ENCODE peak calls at places on chromosomes 2 and 18, in nine cellular contexts. X, V, I, T, L, W, B, F and G are unnamed samples. For H3K36me3, the result is how much of the 10 kb centered on the place peaks cover.

GRCh38 chr18:12849548-12849947 is 34.5 kb downstream of the PTPN2 start:
- DNase-seq in L (no peak), F (no peak), I (no peak), V (no peak), W (no peak), B (no peak), T (no peak), X (no peak), G (peak)

GRCh38 chr2:240946046-240946445 is 39.9 kb downstream of the CROCC2 start:
- DNase-seq in B (no peak), W (no peak), L (no peak), V (no peak), T (no peak), F (no peak), X (no peak), I (peak), G (no peak)

GRCh38 chr2:223688094-223688835 is 86.1 kb upstream of the SCG2 start:
- DNase-seq in I (no peak), F (no peak), L (peak), X (no peak), V (no peak), W (no peak), B (no peak), T (peak), G (no peak)

GRCh38 chr2:179751184-179751809 is 110.1 kb downstream of the ZNF385B start:
- DNase-seq in X (no peak), F (peak), I (no peak), B (peak), W (no peak), V (no peak), L (no peak), T (peak), G (peak)

GRCh38 chr18:63550068-63550467 is 7.9 kb downstream of the SERPINB12 start:
- DNase-seq in T (no peak), B (no peak), V (no peak), X (no peak), L (no peak), W (no peak), F (no peak), I (no peak), G (no peak)

GRCh38 chr2:238635637-238636036 is 208.9 kb downstream of the ASB1 start:
- DNase-seq in F (peak), L (no peak), B (no peak), W (no peak), X (no peak), V (no peak), I (no peak), T (no peak), G (no peak)

GRCh38 chr2:57376985-57377384 is 669.6 kb upstream of the VRK2 start:
- DNase-seq in W (no peak), L (no peak), T (peak), X (no peak), B (no peak), F (no peak), V (no peak), I (no peak), G (no peak)

GRCh38 chr2:215429424-215429823 is 6.4 kb downstream of the FN1 start:
- DNase-seq in L (no peak), F (peak), T (no peak), B (no peak), X (no peak), V (no peak), W (no peak), I (no peak), G (no peak)

GRCh38 chr18:29154758-29155725 is 978.1 kb upstream of the CDH2 start:
- DNase-seq in L (no peak), B (no peak), X (no peak), W (no peak), T (no peak), I (no peak), F (peak), V (no peak), G (no peak)

GRCh38 chr18:25289040-25289631 is 62.8 kb downstream of the ZNF521 start:
- DNase-seq in L (no peak), I (no peak), V (no peak), T (no peak), B (no peak), F (peak), X (no peak), W (no peak), G (no peak)

GRCh38 chr2:219451626-219452360 is 17.1 kb downstream of the SPEG start:
- DNase-seq in I (no peak), B (no peak), T (no peak), L (peak), W (no peak), X (peak), V (no peak), F (peak), G (no peak)

GRCh38 chr2:669323-669722 is 7.9 kb downstream of the TMEM18 start:
- DNase-seq in T (no peak), V (no peak), L (no peak), F (peak), X (no peak), I (no peak), B (no peak), W (no peak), G (no peak)
- H3K36me3 ChIP-seq in T (under half), V (under half), L (under half), F (under half), X (half or more), I (half or more), B (half or more), W (under half), G (under half)

DNA sequence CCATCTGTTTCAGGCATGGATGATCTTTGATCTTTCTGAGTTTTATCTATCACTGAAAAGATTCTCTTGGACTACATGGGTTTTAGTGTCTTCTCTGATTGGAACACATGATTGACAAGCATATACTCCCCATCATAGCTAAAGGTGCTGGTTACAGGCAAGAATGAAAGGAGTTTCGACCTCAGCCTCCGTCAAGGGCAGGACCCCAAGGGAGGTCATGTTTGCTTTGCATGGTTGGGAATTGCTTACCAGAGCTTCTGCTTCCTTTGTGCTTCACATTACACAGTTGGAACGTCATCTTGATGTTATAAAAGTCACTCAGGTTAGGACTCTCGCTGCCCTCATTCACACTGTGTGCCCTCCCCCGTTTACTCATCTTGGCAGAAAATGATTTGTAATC is 287.7 kb downstream of the PIK3C3 start:
- DNase-seq in W (no peak), L (no peak), V (no peak), B (no peak), T (no peak), X (no peak), F (no peak), I (no peak), G (peak)
- H3K36me3 ChIP-seq in W (under half), L (under half), V (under half), B (under half), T (under half), X (under half), F (under half), I (under half), G (under half)

GRCh38 chr2:85785027-85785822 is 31.4 kb downstream of the ATOH8 start:
- DNase-seq in B (no peak), W (no peak), X (no peak), I (peak), F (peak), V (no peak), T (peak), L (no peak), G (no peak)

GRCh38 chr2:85786444-85786843 is 32.7 kb downstream of the ATOH8 start:
- DNase-seq in V (no peak), B (no peak), W (no peak), F (no peak), L (no peak), X (no peak), T (no peak), I (peak), G (no peak)

GRCh38 chr2:85783796-85784195 is 30.0 kb downstream of the ATOH8 start:
- DNase-seq in B (no peak), F (no peak), I (peak), X (no peak), V (no peak), L (no peak), W (no peak), T (no peak), G (no peak)

GRCh38 chr2:85785871-85786270 is 32.1 kb downstream of the ATOH8 start:
- DNase-seq in W (no peak), V (no peak), L (no peak), I (peak), T (no peak), B (no peak), X (no peak), F (no peak), G (no peak)

DNA sequence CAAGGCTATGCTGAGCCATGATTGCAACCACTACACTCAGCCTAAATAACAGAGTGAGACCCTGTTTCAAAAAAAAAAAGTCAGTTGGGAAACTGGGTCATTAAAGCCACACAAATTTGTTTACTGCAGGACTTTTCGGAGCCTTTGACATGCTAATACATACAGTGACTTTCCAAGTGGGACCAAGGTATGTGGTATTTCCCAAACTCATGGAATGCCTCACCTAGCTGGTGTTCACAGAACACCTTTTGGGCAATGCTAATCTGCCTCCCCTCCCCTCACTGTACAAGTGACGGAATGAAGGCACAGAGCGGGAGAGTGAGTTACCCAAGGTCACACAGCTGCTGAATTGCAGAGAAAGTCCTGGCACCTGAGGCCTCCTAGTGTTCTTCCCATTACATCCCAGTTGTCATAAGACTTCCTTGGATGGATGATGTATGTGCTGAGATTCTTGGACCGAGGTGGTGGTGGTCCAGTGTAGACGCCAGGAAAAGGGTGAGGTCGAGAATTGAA is 30.7 kb downstream of the ATOH8 start:
- DNase-seq in W (no peak), F (no peak), X (no peak), V (no peak), L (no peak), I (no peak), B (no peak), T (no peak), G (no peak)
- H3K36me3 ChIP-seq in W (under half), F (under half), X (under half), V (under half), L (under half), I (under half), B (under half), T (under half), G (under half)

GRCh38 chr2:135093685-135094340 is 41.7 kb downstream of the RAB3GAP1 start:
- DNase-seq in V (no peak), B (no peak), F (no peak), T (no peak), W (no peak), L (no peak), I (no peak), X (no peak), G (no peak)
- H3K36me3 ChIP-seq in V (under half), B (half or more), F (under half), T (under half), W (under half), L (under half), I (under half), X (under half), G (under half)

GRCh38 chr2:232772540-232772939 is 3.8 kb downstream of the KCNJ13 start:
- DNase-seq in W (no peak), T (no peak), I (no peak), X (no peak), L (no peak), F (no peak), B (peak), V (peak), G (no peak)
- H3K36me3 ChIP-seq in W (under half), T (under half), I (under half), X (under half), L (under half), F (under half), B (under half), V (under half), G (under half)

GRCh38 chr18:76878426-76878825 is 56.1 kb downstream of the ZNF236 start:
- DNase-seq in L (no peak), W (no peak), F (no peak), V (no peak), I (no peak), X (no peak), B (no peak), T (no peak), G (no peak)
- H3K36me3 ChIP-seq in L (under half), W (under half), F (under half), V (under half), I (half or more), X (under half), B (under half), T (under half), G (under half)

DNA sequence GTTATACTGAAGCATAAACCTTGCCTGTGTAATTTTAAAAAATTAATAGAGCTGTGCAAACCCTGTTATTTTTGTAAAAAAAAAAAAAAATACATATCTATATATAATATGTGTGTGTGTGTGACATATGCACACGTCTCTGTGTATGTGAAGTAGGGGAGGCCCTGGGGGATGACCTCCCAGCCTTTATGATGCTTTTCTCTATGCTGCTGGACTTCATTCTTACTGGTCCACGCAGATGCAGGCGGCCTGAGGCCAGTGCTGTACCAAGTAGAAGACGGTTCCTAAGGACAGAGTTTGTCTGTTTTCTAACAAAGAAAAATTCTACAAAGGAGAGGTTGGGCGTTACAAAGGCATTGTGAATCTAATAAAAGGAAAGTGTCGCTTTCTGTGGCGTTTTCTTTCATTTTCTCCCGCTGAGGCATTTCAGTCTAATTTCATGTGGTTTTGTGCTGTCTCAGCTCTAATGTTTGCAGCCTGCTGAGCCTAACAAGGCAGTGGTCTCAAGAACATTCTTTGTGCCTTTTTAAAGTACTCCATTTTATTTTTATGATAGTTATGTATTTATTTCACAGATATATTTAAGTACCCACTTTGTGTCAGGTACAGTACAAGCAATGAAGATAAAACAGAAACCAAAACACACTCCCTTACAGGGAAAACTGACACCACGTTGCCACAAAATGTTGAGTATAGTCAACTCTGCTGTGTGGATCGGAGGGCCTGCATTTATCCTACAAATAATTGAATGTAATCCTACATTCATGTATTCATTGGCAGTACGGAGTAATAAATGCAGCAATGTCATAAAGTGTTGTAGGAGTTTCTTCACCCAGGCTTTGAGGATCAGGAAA is 118.0 kb downstream of the RAB3GAP1 start:
- DNase-seq in X (no peak), F (no peak), W (no peak), T (no peak), V (no peak), I (no peak), B (no peak), L (no peak), G (no peak)
- H3K36me3 ChIP-seq in X (under half), F (under half), W (under half), T (under half), V (under half), I (half or more), B (half or more), L (under half), G (under half)

GRCh38 chr2:97656905-97657587 is 6.8 kb downstream of the ACTR1B start:
- DNase-seq in V (no peak), W (no peak), X (no peak), B (no peak), T (no peak), I (no peak), F (no peak), L (no peak), G (no peak)

GRCh38 chr2:97654324-97654723 is 8.5 kb downstream of the COX5B start:
- DNase-seq in X (no peak), L (no peak), I (no peak), W (no peak), T (no peak), V (no peak), F (no peak), B (no peak), G (no peak)

GRCh38 chr2:97657986-97658690 is 5.7 kb downstream of the ACTR1B start:
- DNase-seq in V (no peak), F (no peak), B (no peak), I (no peak), L (no peak), T (no peak), W (no peak), X (no peak), G (no peak)

GRCh38 chr2:97654791-97655190 is 8.9 kb downstream of the COX5B start:
- DNase-seq in F (no peak), I (no peak), L (no peak), V (no peak), T (no peak), X (no peak), W (no peak), B (no peak), G (no peak)

GRCh38 chr2:97656129-97656755 is 7.6 kb downstream of the ACTR1B start:
- DNase-seq in V (no peak), X (no peak), F (no peak), L (no peak), I (no peak), W (no peak), B (no peak), T (no peak), G (no peak)
- H3K36me3 ChIP-seq in V (under half), X (under half), F (under half), L (under half), I (half or more), W (under half), B (half or more), T (under half), G (under half)

DNA sequence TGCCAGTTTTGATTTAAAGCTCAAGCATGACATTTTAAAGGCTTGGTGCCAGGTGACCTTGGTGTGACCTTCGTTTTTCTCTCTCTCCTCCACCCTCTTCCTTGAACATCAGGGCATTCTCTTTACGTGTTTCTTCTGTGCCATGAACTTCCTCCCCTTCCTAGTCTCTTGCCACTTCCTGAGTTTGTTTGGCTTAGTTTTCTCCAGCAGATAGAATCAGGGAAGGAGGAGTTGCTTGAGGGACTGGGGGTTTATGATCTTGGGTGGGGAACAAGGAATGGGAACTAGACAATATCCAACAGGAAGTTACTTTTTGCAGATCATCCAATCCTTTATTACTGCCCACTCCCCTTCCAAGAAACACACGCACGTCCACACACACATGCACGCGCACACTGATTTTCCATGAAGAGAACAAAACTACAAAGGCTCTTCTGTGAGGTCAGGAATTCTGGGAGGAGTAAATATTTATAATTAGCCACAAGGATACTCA is 210.6 kb upstream of the EPAS1 start:
- DNase-seq in I (no peak), T (no peak), B (no peak), L (no peak), F (no peak), X (no peak), W (no peak), V (no peak), G (no peak)
- H3K36me3 ChIP-seq in I (under half), T (under half), B (under half), L (under half), F (under half), X (under half), W (under half), V (under half), G (under half)